ENCODE peak calls at places on chromosomes 12 and 14, in nine cellular contexts. One of them, this sample, is unnamed.

GRCh38 chr14:104550849-104551728 is 28.5 kb upstream of the C14orf180 start:
- DNase-seq in cardiac fibroblast: no peak
- DNase-seq in fibroblast of lung: no peak
- DNase-seq in CD14-positive monocyte: peak; percentile 31
- DNase-seq in tibial nerve: no peak
- DNase-seq in HL-60: no peak
- DNase-seq in transverse colon: no peak
- DNase-seq in cardiac muscle cell: no peak
- DNase-seq in CD8-positive, alpha-beta T cell: no peak
- DNase-seq in this sample: no peak

GRCh38 chr12:89870413-89871184 is 162.0 kb upstream of the ATP2B1 start:
- DNase-seq in cardiac fibroblast: no peak
- DNase-seq in cardiac muscle cell: no peak
- DNase-seq in CD8-positive, alpha-beta T cell: no peak
- DNase-seq in transverse colon: no peak
- DNase-seq in CD14-positive monocyte: no peak
- DNase-seq in fibroblast of lung: no peak
- DNase-seq in HL-60: no peak
- DNase-seq in tibial nerve: no peak
- DNase-seq in this sample: no peak

GRCh38 chr12:107702106-107702505 is 16.5 kb downstream of the PWP1 start:
- DNase-seq in HL-60: no peak
- DNase-seq in tibial nerve: no peak
- DNase-seq in cardiac fibroblast: no peak
- DNase-seq in transverse colon: no peak
- DNase-seq in cardiac muscle cell: no peak
- DNase-seq in CD8-positive, alpha-beta T cell: no peak
- DNase-seq in fibroblast of lung: no peak
- DNase-seq in CD14-positive monocyte: no peak
- DNase-seq in this sample: no peak

GRCh38 chr14:80714489-80714888 is 227.0 kb downstream of the CEP128 start:
- DNase-seq in transverse colon: no peak
- DNase-seq in HL-60: no peak
- DNase-seq in cardiac muscle cell: no peak
- DNase-seq in CD14-positive monocyte: no peak
- DNase-seq in CD8-positive, alpha-beta T cell: no peak
- DNase-seq in cardiac fibroblast: no peak
- DNase-seq in fibroblast of lung: no peak
- DNase-seq in tibial nerve: no peak
- DNase-seq in this sample: no peak

GRCh38 chr14:55846852-55847471 is 267.0 kb downstream of the KTN1 start:
- DNase-seq in cardiac muscle cell: peak; percentile 66
- DNase-seq in HL-60: no peak
- DNase-seq in transverse colon: no peak
- DNase-seq in tibial nerve: peak; percentile 68
- DNase-seq in cardiac fibroblast: peak; percentile 65
- DNase-seq in CD14-positive monocyte: no peak
- DNase-seq in fibroblast of lung: peak; percentile 50
- DNase-seq in CD8-positive, alpha-beta T cell: no peak
- DNase-seq in this sample: no peak

GRCh38 chr12:6295187-6295811 is 15.2 kb upstream of the PLEKHG6 start:
- DNase-seq in CD8-positive, alpha-beta T cell: no peak
- DNase-seq in HL-60: no peak
- DNase-seq in cardiac muscle cell: peak; percentile 87
- DNase-seq in transverse colon: peak; percentile 83
- DNase-seq in cardiac fibroblast: peak; percentile 92
- DNase-seq in CD14-positive monocyte: peak; percentile 56
- DNase-seq in tibial nerve: no peak
- DNase-seq in fibroblast of lung: peak; percentile 74
- DNase-seq in this sample: no peak

GRCh38 chr14:22648506-22648905 is 4.4 kb upstream of the OR6J1 start:
- DNase-seq in fibroblast of lung: peak; percentile 39
- DNase-seq in CD14-positive monocyte: no peak
- DNase-seq in CD8-positive, alpha-beta T cell: no peak
- DNase-seq in transverse colon: no peak
- DNase-seq in cardiac fibroblast: peak; percentile 33
- DNase-seq in cardiac muscle cell: peak; percentile 20
- DNase-seq in tibial nerve: no peak
- DNase-seq in HL-60: no peak
- DNase-seq in this sample: no peak

GRCh38 chr12:27549801-27550652 is 26.0 kb downstream of the PPFIBP1 start:
- DNase-seq in cardiac fibroblast: peak; percentile 99
- DNase-seq in CD8-positive, alpha-beta T cell: no peak
- DNase-seq in HL-60: peak; percentile 82
- DNase-seq in cardiac muscle cell: peak; percentile 98
- DNase-seq in transverse colon: peak; percentile 74
- DNase-seq in tibial nerve: peak; percentile 93
- DNase-seq in fibroblast of lung: peak; percentile 99
- DNase-seq in CD14-positive monocyte: peak; percentile 79
- DNase-seq in this sample: no peak

GRCh38 chr14:76181546-76181945 is 29.8 kb downstream of the GPATCH2L start:
- DNase-seq in fibroblast of lung: peak; percentile 8
- DNase-seq in cardiac muscle cell: peak; percentile 10
- DNase-seq in transverse colon: no peak
- DNase-seq in tibial nerve: no peak
- DNase-seq in cardiac fibroblast: peak; percentile 12
- DNase-seq in CD14-positive monocyte: no peak
- DNase-seq in CD8-positive, alpha-beta T cell: no peak
- DNase-seq in HL-60: no peak
- DNase-seq in this sample: no peak

GRCh38 chr12:124680863-124681778 is 113.7 kb upstream of the NCOR2 start:
- DNase-seq in HL-60: peak; percentile 74
- DNase-seq in CD14-positive monocyte: peak; percentile 95
- DNase-seq in tibial nerve: peak; percentile 82
- DNase-seq in cardiac fibroblast: peak; percentile 70
- DNase-seq in transverse colon: no peak
- DNase-seq in cardiac muscle cell: peak; percentile 70
- DNase-seq in fibroblast of lung: peak; percentile 96
- DNase-seq in CD8-positive, alpha-beta T cell: no peak
- DNase-seq in this sample: peak; percentile 26

GRCh38 chr12:74980510-74980909 is 229.1 kb downstream of the KCNC2 start:
- DNase-seq in CD14-positive monocyte: no peak
- DNase-seq in CD8-positive, alpha-beta T cell: no peak
- DNase-seq in HL-60: no peak
- DNase-seq in fibroblast of lung: no peak
- DNase-seq in cardiac muscle cell: no peak
- DNase-seq in tibial nerve: no peak
- DNase-seq in cardiac fibroblast: no peak
- DNase-seq in transverse colon: no peak
- DNase-seq in this sample: no peak

GRCh38 chr12:12819752-12820311 is 6.7 kb downstream of the DDX47 start:
- DNase-seq in cardiac muscle cell: peak; percentile 87
- DNase-seq in cardiac fibroblast: peak; percentile 86
- DNase-seq in CD8-positive, alpha-beta T cell: no peak
- DNase-seq in transverse colon: no peak
- DNase-seq in fibroblast of lung: peak; percentile 67
- DNase-seq in HL-60: no peak
- DNase-seq in tibial nerve: no peak
- DNase-seq in CD14-positive monocyte: no peak
- DNase-seq in this sample: no peak

GRCh38 chr12:44847888-44848770 is 28.0 kb downstream of the NELL2 start:
- DNase-seq in tibial nerve: no peak
- DNase-seq in CD8-positive, alpha-beta T cell: peak; percentile 34
- DNase-seq in transverse colon: peak; percentile 17
- DNase-seq in HL-60: no peak
- DNase-seq in CD14-positive monocyte: no peak
- DNase-seq in cardiac fibroblast: no peak
- DNase-seq in fibroblast of lung: no peak
- DNase-seq in cardiac muscle cell: no peak
- DNase-seq in this sample: no peak

GRCh38 chr14:96164861-96165490 is 39.7 kb upstream of the BDKRB2 start:
- DNase-seq in CD8-positive, alpha-beta T cell: no peak
- DNase-seq in cardiac fibroblast: no peak
- DNase-seq in HL-60: no peak
- DNase-seq in CD14-positive monocyte: no peak
- DNase-seq in transverse colon: no peak
- DNase-seq in fibroblast of lung: peak; percentile 76
- DNase-seq in cardiac muscle cell: no peak
- DNase-seq in tibial nerve: no peak
- DNase-seq in this sample: no peak

GRCh38 chr12:124599074-124599999 is 31.9 kb upstream of the NCOR2 start:
- DNase-seq in CD14-positive monocyte: peak; percentile 62
- DNase-seq in transverse colon: no peak
- DNase-seq in HL-60: no peak
- DNase-seq in cardiac fibroblast: peak; percentile 55
- DNase-seq in fibroblast of lung: peak; percentile 56
- DNase-seq in CD8-positive, alpha-beta T cell: no peak
- DNase-seq in cardiac muscle cell: peak; percentile 67
- DNase-seq in tibial nerve: no peak
- DNase-seq in this sample: no peak

GRCh38 chr14:102665665-102666064 is 73.2 kb downstream of the RCOR1 start:
- DNase-seq in transverse colon: no peak
- DNase-seq in HL-60: no peak
- DNase-seq in cardiac muscle cell: no peak
- DNase-seq in fibroblast of lung: no peak
- DNase-seq in CD8-positive, alpha-beta T cell: no peak
- DNase-seq in CD14-positive monocyte: no peak
- DNase-seq in tibial nerve: no peak
- DNase-seq in cardiac fibroblast: no peak
- DNase-seq in this sample: no peak

GRCh38 chr14:79278286-79278797 is 933.0 kb downstream of the DIO2 start:
- DNase-seq in CD8-positive, alpha-beta T cell: no peak
- DNase-seq in transverse colon: no peak
- DNase-seq in cardiac fibroblast: no peak
- DNase-seq in HL-60: no peak
- DNase-seq in tibial nerve: no peak
- DNase-seq in fibroblast of lung: no peak
- DNase-seq in CD14-positive monocyte: no peak
- DNase-seq in cardiac muscle cell: no peak
- DNase-seq in this sample: no peak

GRCh38 chr12:26884765-26885576 is 52.0 kb upstream of the ITPR2 start:
- DNase-seq in tibial nerve: peak; percentile 91
- DNase-seq in CD8-positive, alpha-beta T cell: peak; percentile 59
- DNase-seq in CD14-positive monocyte: peak; percentile 78
- DNase-seq in cardiac muscle cell: peak; percentile 89
- DNase-seq in cardiac fibroblast: peak; percentile 88
- DNase-seq in HL-60: peak; percentile 58
- DNase-seq in fibroblast of lung: peak; percentile 81
- DNase-seq in transverse colon: peak; percentile 89
- DNase-seq in this sample: peak; percentile 45

GRCh38 chr12:91100901-91101300 is 10.4 kb downstream of the LUM start:
- DNase-seq in cardiac muscle cell: peak; percentile 39
- DNase-seq in fibroblast of lung: no peak
- DNase-seq in CD8-positive, alpha-beta T cell: no peak
- DNase-seq in cardiac fibroblast: no peak
- DNase-seq in HL-60: no peak
- DNase-seq in CD14-positive monocyte: no peak
- DNase-seq in transverse colon: no peak
- DNase-seq in tibial nerve: no peak
- DNase-seq in this sample: no peak

GRCh38 chr14:104865069-104865630 is at the start of gene CEP170B:
- DNase-seq in transverse colon: no peak
- DNase-seq in fibroblast of lung: peak; percentile 19
- DNase-seq in cardiac fibroblast: peak; percentile 51
- DNase-seq in HL-60: no peak
- DNase-seq in CD14-positive monocyte: no peak
- DNase-seq in tibial nerve: no peak
- DNase-seq in cardiac muscle cell: peak; percentile 48
- DNase-seq in CD8-positive, alpha-beta T cell: no peak
- DNase-seq in this sample: peak; percentile 50

GRCh38 chr12:116009805-116010204 is 267.7 kb downstream of the MED13L start:
- DNase-seq in cardiac fibroblast: no peak
- DNase-seq in CD8-positive, alpha-beta T cell: no peak
- DNase-seq in CD14-positive monocyte: no peak
- DNase-seq in transverse colon: no peak
- DNase-seq in cardiac muscle cell: no peak
- DNase-seq in tibial nerve: no peak
- DNase-seq in HL-60: no peak
- DNase-seq in fibroblast of lung: no peak
- DNase-seq in this sample: no peak
- TF ChIP-seq CTCF in cardiac fibroblast: peak; percentile 40
- TF ChIP-seq CTCF in CD8-positive, alpha-beta T cell: peak; percentile 24
- TF ChIP-seq CTCF in CD14-positive monocyte: peak; percentile 43
- TF ChIP-seq CTCF in transverse colon: no peak
- TF ChIP-seq CTCF in cardiac muscle cell: peak; percentile 34
- TF ChIP-seq CTCF in tibial nerve: no peak
- TF ChIP-seq CTCF in HL-60: no peak
- TF ChIP-seq CTCF in fibroblast of lung: peak; percentile 40
- TF ChIP-seq CTCF in this sample: no peak

GRCh38 chr14:39364509-39364908 is 67.7 kb downstream of the FBXO33 start:
- DNase-seq in CD8-positive, alpha-beta T cell: no peak
- DNase-seq in cardiac fibroblast: no peak
- DNase-seq in fibroblast of lung: no peak
- DNase-seq in tibial nerve: no peak
- DNase-seq in HL-60: no peak
- DNase-seq in cardiac muscle cell: no peak
- DNase-seq in transverse colon: no peak
- DNase-seq in CD14-positive monocyte: no peak
- DNase-seq in this sample: no peak
- TF ChIP-seq CTCF in CD8-positive, alpha-beta T cell: no peak
- TF ChIP-seq CTCF in cardiac fibroblast: no peak
- TF ChIP-seq CTCF in fibroblast of lung: no peak
- TF ChIP-seq CTCF in tibial nerve: no peak
- TF ChIP-seq CTCF in HL-60: no peak
- TF ChIP-seq CTCF in cardiac muscle cell: no peak
- TF ChIP-seq CTCF in transverse colon: no peak
- TF ChIP-seq CTCF in CD14-positive monocyte: no peak
- TF ChIP-seq CTCF in this sample: no peak

GRCh38 chr12:131057211-131057721 is 103.6 kb downstream of the ADGRD1 start:
- DNase-seq in CD14-positive monocyte: no peak
- DNase-seq in fibroblast of lung: no peak
- DNase-seq in tibial nerve: no peak
- DNase-seq in cardiac muscle cell: no peak
- DNase-seq in HL-60: no peak
- DNase-seq in transverse colon: no peak
- DNase-seq in cardiac fibroblast: no peak
- DNase-seq in CD8-positive, alpha-beta T cell: no peak
- DNase-seq in this sample: peak; percentile 8
- TF ChIP-seq CTCF in CD14-positive monocyte: no peak
- TF ChIP-seq CTCF in fibroblast of lung: no peak
- TF ChIP-seq CTCF in tibial nerve: no peak
- TF ChIP-seq CTCF in cardiac muscle cell: no peak
- TF ChIP-seq CTCF in HL-60: no peak
- TF ChIP-seq CTCF in transverse colon: no peak
- TF ChIP-seq CTCF in cardiac fibroblast: no peak
- TF ChIP-seq CTCF in CD8-positive, alpha-beta T cell: no peak
- TF ChIP-seq CTCF in this sample: no peak

GRCh38 chr12:47438175-47438574 is 267.7 kb downstream of the RPAP3 start:
- DNase-seq in cardiac muscle cell: no peak
- DNase-seq in cardiac fibroblast: no peak
- DNase-seq in transverse colon: no peak
- DNase-seq in fibroblast of lung: no peak
- DNase-seq in tibial nerve: no peak
- DNase-seq in HL-60: no peak
- DNase-seq in CD8-positive, alpha-beta T cell: no peak
- DNase-seq in CD14-positive monocyte: no peak
- DNase-seq in this sample: no peak
- TF ChIP-seq CTCF in cardiac muscle cell: no peak
- TF ChIP-seq CTCF in cardiac fibroblast: no peak
- TF ChIP-seq CTCF in transverse colon: no peak
- TF ChIP-seq CTCF in fibroblast of lung: no peak
- TF ChIP-seq CTCF in tibial nerve: no peak
- TF ChIP-seq CTCF in HL-60: no peak
- TF ChIP-seq CTCF in CD8-positive, alpha-beta T cell: peak; percentile 16
- TF ChIP-seq CTCF in CD14-positive monocyte: no peak
- TF ChIP-seq CTCF in this sample: no peak

GRCh38 chr14:90109858-90110257 is 48.1 kb downstream of the KCNK13 start:
- DNase-seq in HL-60: no peak
- DNase-seq in CD8-positive, alpha-beta T cell: no peak
- DNase-seq in cardiac muscle cell: no peak
- DNase-seq in cardiac fibroblast: no peak
- DNase-seq in transverse colon: no peak
- DNase-seq in fibroblast of lung: no peak
- DNase-seq in tibial nerve: no peak
- DNase-seq in CD14-positive monocyte: no peak
- DNase-seq in this sample: no peak
- TF ChIP-seq CTCF in HL-60: peak; percentile 22
- TF ChIP-seq CTCF in CD8-positive, alpha-beta T cell: no peak
- TF ChIP-seq CTCF in cardiac muscle cell: peak; percentile 36
- TF ChIP-seq CTCF in cardiac fibroblast: peak; percentile 24
- TF ChIP-seq CTCF in transverse colon: no peak
- TF ChIP-seq CTCF in fibroblast of lung: no peak
- TF ChIP-seq CTCF in tibial nerve: no peak
- TF ChIP-seq CTCF in CD14-positive monocyte: peak; percentile 34
- TF ChIP-seq CTCF in this sample: no peak

This sample was measured in activated B cell treated with CpG ODN at 0.5 μM for 24 hours.